ENCODE peak calls at places on chromosomes 6 and 20, in eight cellular contexts. One of them, this sample, is unnamed.
A peak's percentile ranks its signal among the peaks of the same experiment; 100 is the strongest.

GRCh38 chr20:884983-885952 is 30.9 kb downstream of the ANGPT4 start:
- DNase-seq in IMR-90: peak; percentile 26
- DNase-seq in CD4-positive, alpha-beta memory T cell: no peak
- DNase-seq in HCT116: no peak
- DNase-seq in Panc1: no peak
- DNase-seq in pancreas: no peak
- DNase-seq in K562: no peak
- DNase-seq in left ventricle myocardium inferior: peak; percentile 57
- DNase-seq in this sample: no peak

GRCh38 chr6:93036835-93037234 is 382.5 kb downstream of the EPHA7 start:
- DNase-seq in HCT116: no peak
- DNase-seq in pancreas: no peak
- DNase-seq in K562: no peak
- DNase-seq in Panc1: peak; percentile 1
- DNase-seq in IMR-90: peak; percentile 1
- DNase-seq in left ventricle myocardium inferior: no peak
- DNase-seq in CD4-positive, alpha-beta memory T cell: no peak
- DNase-seq in this sample: no peak

GRCh38 chr20:25272223-25273000 is 24.5 kb downstream of the PYGB start:
- DNase-seq in CD4-positive, alpha-beta memory T cell: no peak
- DNase-seq in IMR-90: no peak
- DNase-seq in HCT116: no peak
- DNase-seq in K562: no peak
- DNase-seq in left ventricle myocardium inferior: peak; percentile 7
- DNase-seq in pancreas: no peak
- DNase-seq in Panc1: no peak
- DNase-seq in this sample: no peak

GRCh38 chr6:132962936-132963579 is 148.7 kb downstream of the RPS12 start:
- DNase-seq in CD4-positive, alpha-beta memory T cell: no peak
- DNase-seq in Panc1: peak; percentile 24
- DNase-seq in IMR-90: peak; percentile 77
- DNase-seq in HCT116: peak; percentile 62
- DNase-seq in K562: peak; percentile 59
- DNase-seq in left ventricle myocardium inferior: peak; percentile 60
- DNase-seq in pancreas: peak; percentile 39
- DNase-seq in this sample: peak; percentile 61

GRCh38 chr6:151056230-151056907 is 183.4 kb upstream of the AKAP12 start:
- DNase-seq in pancreas: no peak
- DNase-seq in IMR-90: no peak
- DNase-seq in Panc1: no peak
- DNase-seq in K562: no peak
- DNase-seq in CD4-positive, alpha-beta memory T cell: no peak
- DNase-seq in left ventricle myocardium inferior: no peak
- DNase-seq in HCT116: no peak
- DNase-seq in this sample: no peak

GRCh38 chr6:142413111-142413510 is 111.3 kb downstream of the ADGRG6 start:
- DNase-seq in CD4-positive, alpha-beta memory T cell: no peak
- DNase-seq in HCT116: no peak
- DNase-seq in IMR-90: peak; percentile 55
- DNase-seq in K562: no peak
- DNase-seq in left ventricle myocardium inferior: no peak
- DNase-seq in pancreas: no peak
- DNase-seq in Panc1: no peak
- DNase-seq in this sample: no peak

GRCh38 chr6:139439278-139439813 is 64.9 kb upstream of the CITED2 start:
- DNase-seq in pancreas: no peak
- DNase-seq in Panc1: no peak
- DNase-seq in CD4-positive, alpha-beta memory T cell: no peak
- DNase-seq in IMR-90: peak; percentile 66
- DNase-seq in left ventricle myocardium inferior: no peak
- DNase-seq in HCT116: no peak
- DNase-seq in K562: no peak
- DNase-seq in this sample: no peak

GRCh38 chr20:1711826-1712601 is 54.4 kb upstream of the SIRPG start:
- DNase-seq in left ventricle myocardium inferior: no peak
- DNase-seq in HCT116: no peak
- DNase-seq in pancreas: no peak
- DNase-seq in Panc1: no peak
- DNase-seq in CD4-positive, alpha-beta memory T cell: no peak
- DNase-seq in K562: no peak
- DNase-seq in IMR-90: no peak
- DNase-seq in this sample: no peak

GRCh38 chr6:119284861-119285521 is 64.6 kb downstream of the MAN1A1 start:
- DNase-seq in Panc1: no peak
- DNase-seq in K562: peak; percentile 31
- DNase-seq in CD4-positive, alpha-beta memory T cell: no peak
- DNase-seq in left ventricle myocardium inferior: no peak
- DNase-seq in HCT116: no peak
- DNase-seq in pancreas: no peak
- DNase-seq in IMR-90: no peak
- DNase-seq in this sample: no peak

GRCh38 chr6:153069897-153070296 is 61.2 kb downstream of the RGS17 start:
- DNase-seq in left ventricle myocardium inferior: no peak
- DNase-seq in pancreas: no peak
- DNase-seq in IMR-90: no peak
- DNase-seq in Panc1: no peak
- DNase-seq in K562: no peak
- DNase-seq in HCT116: no peak
- DNase-seq in CD4-positive, alpha-beta memory T cell: no peak
- DNase-seq in this sample: no peak

GRCh38 chr20:31605031-31605901 is at the start of gene ID1:
- DNase-seq in left ventricle myocardium inferior: peak; percentile 95
- DNase-seq in IMR-90: peak; percentile 93
- DNase-seq in HCT116: peak; percentile 95
- DNase-seq in K562: peak; percentile 92
- DNase-seq in Panc1: peak; percentile 95
- DNase-seq in pancreas: peak; percentile 87
- DNase-seq in CD4-positive, alpha-beta memory T cell: peak; percentile 91
- DNase-seq in this sample: peak; percentile 97

GRCh38 chr20:19603390-19603753 is 154.7 kb upstream of the RIN2 start:
- DNase-seq in CD4-positive, alpha-beta memory T cell: no peak
- DNase-seq in K562: no peak
- DNase-seq in IMR-90: no peak
- DNase-seq in pancreas: no peak
- DNase-seq in HCT116: no peak
- DNase-seq in Panc1: no peak
- DNase-seq in left ventricle myocardium inferior: no peak
- DNase-seq in this sample: no peak

GRCh38 chr6:83183082-83183828 is 9.8 kb downstream of the PGM3 start:
- DNase-seq in IMR-90: peak; percentile 98
- DNase-seq in pancreas: no peak
- DNase-seq in HCT116: no peak
- DNase-seq in K562: no peak
- DNase-seq in Panc1: no peak
- DNase-seq in left ventricle myocardium inferior: no peak
- DNase-seq in CD4-positive, alpha-beta memory T cell: no peak
- DNase-seq in this sample: peak; percentile 51

GRCh38 chr6:39240155-39240757 is 11.0 kb upstream of the KCNK5 start:
- DNase-seq in IMR-90: no peak
- DNase-seq in Panc1: no peak
- DNase-seq in K562: no peak
- DNase-seq in HCT116: no peak
- DNase-seq in CD4-positive, alpha-beta memory T cell: no peak
- DNase-seq in pancreas: no peak
- DNase-seq in left ventricle myocardium inferior: no peak
- DNase-seq in this sample: no peak

GRCh38 chr6:169700296-169700695 is 1.5 kb downstream of the WDR27 start:
- DNase-seq in left ventricle myocardium inferior: no peak
- DNase-seq in HCT116: no peak
- DNase-seq in K562: no peak
- DNase-seq in CD4-positive, alpha-beta memory T cell: no peak
- DNase-seq in pancreas: no peak
- DNase-seq in Panc1: no peak
- DNase-seq in IMR-90: peak; percentile 29
- DNase-seq in this sample: no peak

GRCh38 chr20:47854687-47855212 is 69.5 kb upstream of the SULF2 start:
- DNase-seq in pancreas: no peak
- DNase-seq in CD4-positive, alpha-beta memory T cell: no peak
- DNase-seq in IMR-90: peak; percentile 41
- DNase-seq in left ventricle myocardium inferior: no peak
- DNase-seq in K562: no peak
- DNase-seq in Panc1: peak; percentile 13
- DNase-seq in HCT116: peak; percentile 58
- DNase-seq in this sample: peak; percentile 55

DNA sequence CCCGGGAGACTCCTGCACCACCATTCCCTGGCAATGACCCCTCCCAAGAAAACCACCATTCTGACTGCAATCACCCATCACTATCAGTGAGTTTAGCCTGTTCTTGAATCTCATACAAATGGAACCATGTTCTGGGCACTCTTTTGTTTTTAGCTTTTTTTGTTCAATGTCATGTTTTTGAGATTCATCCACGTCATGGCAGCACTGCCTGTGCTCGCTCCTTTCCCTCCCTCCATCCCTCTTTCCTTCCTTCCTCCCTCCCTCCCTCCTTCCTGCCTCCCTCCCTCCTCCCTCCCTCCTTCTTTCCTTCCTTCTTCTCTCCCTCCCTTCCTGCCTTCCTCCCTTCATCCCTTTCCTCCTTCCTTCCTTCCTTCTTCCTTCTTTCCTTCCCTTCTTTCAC is 44.4 kb upstream of the PMEPA1 start:
- DNase-seq in IMR-90: no peak
- DNase-seq in K562: no peak
- DNase-seq in Panc1: no peak
- DNase-seq in HCT116: no peak
- DNase-seq in CD4-positive, alpha-beta memory T cell: no peak
- DNase-seq in left ventricle myocardium inferior: no peak
- DNase-seq in pancreas: no peak
- DNase-seq in this sample: no peak
- H3K27me3 ChIP-seq in IMR-90: peaks cover 34% of the 10 kb centered on the region
- H3K27me3 ChIP-seq in K562: peaks cover 5% of the 10 kb centered on the region
- H3K27me3 ChIP-seq in Panc1: no peaks in the 10 kb centered on the region
- H3K27me3 ChIP-seq in HCT116: peaks cover 47% of the 10 kb centered on the region
- H3K27me3 ChIP-seq in CD4-positive, alpha-beta memory T cell: no peaks in the 10 kb centered on the region
- H3K27me3 ChIP-seq in left ventricle myocardium inferior: no peaks in the 10 kb centered on the region
- H3K27me3 ChIP-seq in pancreas: no peaks in the 10 kb centered on the region
- H3K27me3 ChIP-seq in this sample: no peaks in the 10 kb centered on the region

GRCh38 chr20:33125983-33126382 is 42.0 kb upstream of the BPIFA2 start:
- DNase-seq in left ventricle myocardium inferior: no peak
- DNase-seq in IMR-90: no peak
- DNase-seq in pancreas: no peak
- DNase-seq in HCT116: no peak
- DNase-seq in CD4-positive, alpha-beta memory T cell: no peak
- DNase-seq in K562: no peak
- DNase-seq in Panc1: no peak
- DNase-seq in this sample: no peak

GRCh38 chr20:33120934-33121333 is 41.5 kb downstream of the BPIFB4 start:
- DNase-seq in CD4-positive, alpha-beta memory T cell: no peak
- DNase-seq in pancreas: no peak
- DNase-seq in left ventricle myocardium inferior: no peak
- DNase-seq in K562: no peak
- DNase-seq in HCT116: no peak
- DNase-seq in Panc1: no peak
- DNase-seq in IMR-90: no peak
- DNase-seq in this sample: no peak

GRCh38 chr20:33124994-33125393 is 43.0 kb upstream of the BPIFA2 start:
- DNase-seq in pancreas: peak; percentile 39
- DNase-seq in CD4-positive, alpha-beta memory T cell: no peak
- DNase-seq in HCT116: no peak
- DNase-seq in Panc1: no peak
- DNase-seq in left ventricle myocardium inferior: peak; percentile 18
- DNase-seq in IMR-90: no peak
- DNase-seq in K562: no peak
- DNase-seq in this sample: no peak

GRCh38 chr20:33127422-33128097 is 40.4 kb upstream of the BPIFA2 start:
- DNase-seq in Panc1: no peak
- DNase-seq in IMR-90: no peak
- DNase-seq in HCT116: no peak
- DNase-seq in pancreas: no peak
- DNase-seq in left ventricle myocardium inferior: no peak
- DNase-seq in CD4-positive, alpha-beta memory T cell: no peak
- DNase-seq in K562: no peak
- DNase-seq in this sample: no peak

GRCh38 chr20:33124261-33124660 is 43.7 kb upstream of the BPIFA2 start:
- DNase-seq in K562: no peak
- DNase-seq in Panc1: no peak
- DNase-seq in IMR-90: no peak
- DNase-seq in left ventricle myocardium inferior: no peak
- DNase-seq in CD4-positive, alpha-beta memory T cell: no peak
- DNase-seq in HCT116: no peak
- DNase-seq in pancreas: peak; percentile 20
- DNase-seq in this sample: no peak
- H3K9me3 ChIP-seq in K562: no peaks in the 10 kb centered on the region
- H3K9me3 ChIP-seq in Panc1: no peaks in the 10 kb centered on the region
- H3K9me3 ChIP-seq in IMR-90: no peaks in the 10 kb centered on the region
- H3K9me3 ChIP-seq in left ventricle myocardium inferior: peaks cover 12% of the 10 kb centered on the region
- H3K9me3 ChIP-seq in CD4-positive, alpha-beta memory T cell: no peaks in the 10 kb centered on the region
- H3K9me3 ChIP-seq in HCT116: no peaks in the 10 kb centered on the region
- H3K9me3 ChIP-seq in pancreas: no peaks in the 10 kb centered on the region
- H3K9me3 ChIP-seq in this sample: peaks cover 4% of the 10 kb centered on the region

DNA sequence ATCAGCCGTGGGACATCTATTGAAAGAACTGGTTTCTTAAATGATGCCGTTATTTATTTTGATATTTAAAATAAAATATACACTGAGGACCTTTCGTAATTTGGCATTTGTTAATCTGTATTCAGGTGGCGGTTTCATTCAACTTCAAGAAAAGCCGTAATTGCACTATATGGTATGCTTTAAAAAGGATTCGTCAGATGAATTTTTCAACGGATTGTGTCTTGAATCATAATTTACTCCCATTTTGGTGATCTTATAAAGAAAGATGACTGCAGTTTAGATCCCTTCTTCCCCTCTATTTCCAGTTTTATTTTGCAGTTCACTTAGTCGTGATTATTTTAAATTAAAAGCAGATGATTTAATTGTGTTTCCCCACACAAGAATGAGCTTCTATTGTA is 761 bp downstream of the KLHL32 start:
- DNase-seq in IMR-90: no peak
- DNase-seq in K562: no peak
- DNase-seq in CD4-positive, alpha-beta memory T cell: no peak
- DNase-seq in pancreas: no peak
- DNase-seq in Panc1: no peak
- DNase-seq in HCT116: no peak
- DNase-seq in left ventricle myocardium inferior: no peak
- DNase-seq in this sample: no peak
- H3K4me3 ChIP-seq in IMR-90: no peak overlapping the region
- H3K4me3 ChIP-seq in K562: peak overlapping the region; percentile 48
- H3K4me3 ChIP-seq in CD4-positive, alpha-beta memory T cell: peak overlapping the region; percentile 96
- H3K4me3 ChIP-seq in pancreas: peak overlapping the region; percentile 47
- H3K4me3 ChIP-seq in Panc1: peak overlapping the region; percentile 60
- H3K4me3 ChIP-seq in HCT116: peak overlapping the region; percentile 76
- H3K4me3 ChIP-seq in left ventricle myocardium inferior: peak overlapping the region; percentile 73
- H3K4me3 ChIP-seq in this sample: peak overlapping the region; percentile 57

DNA sequence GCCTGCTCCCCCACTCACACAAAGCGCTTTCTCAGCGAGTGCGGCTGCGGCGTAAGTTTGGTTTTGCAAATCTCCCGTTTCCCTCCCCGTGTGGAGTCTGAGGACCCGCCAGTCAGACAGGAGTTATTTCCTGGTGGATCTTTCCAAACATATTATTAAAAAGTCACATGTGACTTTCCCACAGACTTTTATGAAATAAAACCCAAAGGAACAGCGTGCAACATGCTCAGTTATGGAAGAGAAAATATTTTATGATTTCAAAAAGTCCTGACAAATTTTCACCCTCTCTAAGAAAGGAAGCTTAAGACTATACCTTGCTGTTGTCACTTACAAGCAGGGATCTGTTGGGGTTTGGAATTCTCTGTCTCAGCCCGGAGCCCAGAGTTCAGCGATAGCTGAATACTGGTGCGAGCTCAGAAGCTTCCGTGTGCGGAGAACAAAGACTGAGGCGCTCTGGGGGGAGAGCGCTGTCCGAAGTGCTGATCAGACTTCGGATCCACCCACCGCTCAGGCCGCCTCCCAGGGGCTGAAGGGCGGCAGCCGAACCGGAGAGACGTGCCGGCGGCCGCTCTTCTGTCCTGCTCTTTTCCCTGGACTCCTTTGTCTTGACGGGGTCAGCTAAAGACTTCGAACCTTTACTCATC is 2.5 kb upstream of the MYT1 start:
- DNase-seq in Panc1: no peak
- DNase-seq in K562: peak; percentile 83
- DNase-seq in left ventricle myocardium inferior: peak; percentile 38
- DNase-seq in pancreas: peak; percentile 40
- DNase-seq in IMR-90: peak; percentile 38
- DNase-seq in CD4-positive, alpha-beta memory T cell: no peak
- DNase-seq in HCT116: no peak
- DNase-seq in this sample: peak; percentile 26
- H3K27me3 ChIP-seq in Panc1: peaks cover 15% of the 10 kb centered on the region
- H3K27me3 ChIP-seq in K562: peaks cover 28% of the 10 kb centered on the region
- H3K27me3 ChIP-seq in left ventricle myocardium inferior: peaks cover 93% of the 10 kb centered on the region
- H3K27me3 ChIP-seq in pancreas: no peaks in the 10 kb centered on the region
- H3K27me3 ChIP-seq in IMR-90: peaks cover 71% of the 10 kb centered on the region
- H3K27me3 ChIP-seq in CD4-positive, alpha-beta memory T cell: peaks cover 17% of the 10 kb centered on the region
- H3K27me3 ChIP-seq in HCT116: no peaks in the 10 kb centered on the region
- H3K27me3 ChIP-seq in this sample: peaks cover 25% of the 10 kb centered on the region

This sample was measured in MG63.